ENCODE peak calls at places on chromosomes 7 and 10, in seven cellular contexts. One of them, this sample, is unnamed.

GRCh38 chr7:11188529-11189310 is 215.0 kb downstream of the PHF14 start:
- DNase-seq in T-cell: no peak
- DNase-seq in NCI-H748 treated with DMSO at 0.1 percent for 48 hours: no peak
- DNase-seq in colonic mucosa: no peak
- DNase-seq in neuronal stem cell: no peak
- DNase-seq in activated CD8-positive, alpha-beta memory T cell treated with anti-CD3 and anti-CD28 coated beads for 4 hours: no peak
- DNase-seq in nucleus accumbens: no peak
- DNase-seq in this sample: no peak

GRCh38 chr7:80542398-80542797 is 30.5 kb upstream of the GNAT3 start:
- DNase-seq in nucleus accumbens: no peak
- DNase-seq in activated CD8-positive, alpha-beta memory T cell treated with anti-CD3 and anti-CD28 coated beads for 4 hours: no peak
- DNase-seq in neuronal stem cell: no peak
- DNase-seq in NCI-H748 treated with DMSO at 0.1 percent for 48 hours: no peak
- DNase-seq in T-cell: no peak
- DNase-seq in colonic mucosa: no peak
- DNase-seq in this sample: peak; percentile 88

GRCh38 chr10:110737886-110738634 is 93.9 kb downstream of the RBM20 start:
- DNase-seq in activated CD8-positive, alpha-beta memory T cell treated with anti-CD3 and anti-CD28 coated beads for 4 hours: no peak
- DNase-seq in neuronal stem cell: no peak
- DNase-seq in NCI-H748 treated with DMSO at 0.1 percent for 48 hours: no peak
- DNase-seq in T-cell: no peak
- DNase-seq in nucleus accumbens: no peak
- DNase-seq in colonic mucosa: no peak
- DNase-seq in this sample: peak; percentile 58

GRCh38 chr10:94076325-94076841 is 82.7 kb downstream of the PLCE1 start:
- DNase-seq in nucleus accumbens: no peak
- DNase-seq in activated CD8-positive, alpha-beta memory T cell treated with anti-CD3 and anti-CD28 coated beads for 4 hours: no peak
- DNase-seq in T-cell: no peak
- DNase-seq in neuronal stem cell: no peak
- DNase-seq in NCI-H748 treated with DMSO at 0.1 percent for 48 hours: no peak
- DNase-seq in colonic mucosa: peak; percentile 46
- DNase-seq in this sample: peak; percentile 63

GRCh38 chr7:46586406-46586805 is 665.3 kb upstream of the IGFBP3 start:
- DNase-seq in nucleus accumbens: no peak
- DNase-seq in neuronal stem cell: no peak
- DNase-seq in activated CD8-positive, alpha-beta memory T cell treated with anti-CD3 and anti-CD28 coated beads for 4 hours: no peak
- DNase-seq in NCI-H748 treated with DMSO at 0.1 percent for 48 hours: no peak
- DNase-seq in T-cell: no peak
- DNase-seq in colonic mucosa: no peak
- DNase-seq in this sample: peak; percentile 64

GRCh38 chr7:22849158-22849557 is 26.5 kb upstream of the TOMM7 start:
- DNase-seq in neuronal stem cell: no peak
- DNase-seq in activated CD8-positive, alpha-beta memory T cell treated with anti-CD3 and anti-CD28 coated beads for 4 hours: no peak
- DNase-seq in nucleus accumbens: no peak
- DNase-seq in colonic mucosa: no peak
- DNase-seq in NCI-H748 treated with DMSO at 0.1 percent for 48 hours: no peak
- DNase-seq in T-cell: no peak
- DNase-seq in this sample: no peak

GRCh38 chr10:133474833-133475734 is 21.3 kb downstream of the SCART1 start:
- DNase-seq in NCI-H748 treated with DMSO at 0.1 percent for 48 hours: no peak
- DNase-seq in nucleus accumbens: no peak
- DNase-seq in neuronal stem cell: no peak
- DNase-seq in colonic mucosa: no peak
- DNase-seq in activated CD8-positive, alpha-beta memory T cell treated with anti-CD3 and anti-CD28 coated beads for 4 hours: no peak
- DNase-seq in T-cell: peak; percentile 31
- DNase-seq in this sample: no peak

GRCh38 chr10:116892873-116893685 is 43.8 kb downstream of the ENO4 start:
- DNase-seq in neuronal stem cell: no peak
- DNase-seq in colonic mucosa: no peak
- DNase-seq in T-cell: no peak
- DNase-seq in NCI-H748 treated with DMSO at 0.1 percent for 48 hours: peak; percentile 63
- DNase-seq in nucleus accumbens: no peak
- DNase-seq in activated CD8-positive, alpha-beta memory T cell treated with anti-CD3 and anti-CD28 coated beads for 4 hours: no peak
- DNase-seq in this sample: no peak

GRCh38 chr7:17546206-17546998 is 247.9 kb downstream of the AHR start:
- DNase-seq in activated CD8-positive, alpha-beta memory T cell treated with anti-CD3 and anti-CD28 coated beads for 4 hours: no peak
- DNase-seq in neuronal stem cell: no peak
- DNase-seq in T-cell: no peak
- DNase-seq in nucleus accumbens: no peak
- DNase-seq in colonic mucosa: no peak
- DNase-seq in NCI-H748 treated with DMSO at 0.1 percent for 48 hours: no peak
- DNase-seq in this sample: peak; percentile 98

GRCh38 chr7:159010951-159011820 is 133.5 kb downstream of the VIPR2 start:
- DNase-seq in T-cell: no peak
- DNase-seq in nucleus accumbens: no peak
- DNase-seq in neuronal stem cell: no peak
- DNase-seq in NCI-H748 treated with DMSO at 0.1 percent for 48 hours: no peak
- DNase-seq in activated CD8-positive, alpha-beta memory T cell treated with anti-CD3 and anti-CD28 coated beads for 4 hours: no peak
- DNase-seq in colonic mucosa: no peak
- DNase-seq in this sample: no peak

GRCh38 chr10:35375091-35375765 is 38.9 kb downstream of the CCNY start:
- DNase-seq in T-cell: no peak
- DNase-seq in colonic mucosa: no peak
- DNase-seq in neuronal stem cell: no peak
- DNase-seq in NCI-H748 treated with DMSO at 0.1 percent for 48 hours: no peak
- DNase-seq in nucleus accumbens: no peak
- DNase-seq in activated CD8-positive, alpha-beta memory T cell treated with anti-CD3 and anti-CD28 coated beads for 4 hours: no peak
- DNase-seq in this sample: peak; percentile 45